ENCODE peak calls at places on chromosomes 16 and 17, in four cellular contexts. S is Calu3, Y is right lobe of liver, L is glutamatergic neuron. W is an unnamed sample.

GRCh38 chr16:3087243-3087791 is 11.8 kb downstream of the ZSCAN10 start:
- DNase-seq in L (no peak), S (no peak), Y (peak), W (peak)

GRCh38 chr16:48435319-48435682 is 50.1 kb upstream of the SIAH1 start:
- DNase-seq in L (no peak), Y (no peak), S (no peak), W (no peak)

GRCh38 chr16:48912360-48912759 is 302.4 kb upstream of the N4BP1 start:
- DNase-seq in Y (no peak), S (no peak), L (no peak), W (peak)

GRCh38 chr16:24729967-24730815 is 740 bp downstream of the TNRC6A start:
- DNase-seq in S (peak), L (peak), Y (peak), W (peak)

GRCh38 chr16:4698321-4699029 is 5.1 kb downstream of the NUDT16L1 start:
- DNase-seq in L (no peak), S (no peak), Y (no peak), W (no peak)

GRCh38 chr17:77318021-77318420 is 177.3 kb downstream of the SEC14L1 start:
- DNase-seq in Y (peak), S (no peak), L (peak), W (no peak)

GRCh38 chr17:19346351-19347255 is 15.9 kb downstream of the B9D1 start:
- DNase-seq in L (no peak), Y (peak), S (no peak), W (no peak)

GRCh38 chr16:75938818-75939217 is 212.5 kb upstream of the CPHXL start:
- DNase-seq in Y (no peak), S (no peak), L (no peak), W (no peak)

GRCh38 chr17:40901981-40902862 is 17.2 kb upstream of the KRT20 start:
- DNase-seq in Y (no peak), S (peak), L (no peak), W (no peak)

GRCh38 chr16:50324345-50324744 is 44.4 kb downstream of the BRD7 start:
- DNase-seq in S (no peak), Y (no peak), L (no peak), W (no peak)

GRCh38 chr17:45307290-45308015 is 9.4 kb downstream of the MAP3K14 start:
- DNase-seq in L (no peak), Y (no peak), S (no peak), W (no peak)

GRCh38 chr17:30203471-30203981 is 32.0 kb downstream of the SLC6A4 start:
- DNase-seq in Y (no peak), S (no peak), L (no peak), W (no peak)
- TF ChIP-seq CTCF in Y (no peak), S (no peak), L (no peak), W (no peak)

DNA sequence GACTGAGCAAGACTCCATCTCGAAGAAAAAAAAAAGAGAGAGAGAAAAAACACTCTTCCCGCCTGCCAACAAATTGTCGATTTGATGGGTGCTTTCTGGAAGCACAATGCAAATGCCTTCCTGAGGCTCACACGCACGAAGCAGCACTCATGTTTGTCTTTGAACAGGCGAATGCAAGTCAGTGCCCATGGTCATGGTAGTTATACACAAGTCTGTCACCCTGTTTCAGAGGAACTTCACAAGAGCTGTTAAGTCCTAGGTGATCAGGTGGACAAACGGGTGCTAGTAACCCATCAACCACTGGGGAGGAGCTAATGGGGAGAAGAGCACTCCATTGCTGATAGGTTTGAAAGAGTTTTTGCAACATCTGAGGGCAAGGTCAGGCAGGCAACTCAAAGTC is 6.5 kb upstream of the DNAI2 start:
- DNase-seq in S (no peak), L (no peak), Y (no peak), W (no peak)
- TF ChIP-seq CTCF in S (no peak), L (no peak), Y (no peak), W (no peak)

DNA sequence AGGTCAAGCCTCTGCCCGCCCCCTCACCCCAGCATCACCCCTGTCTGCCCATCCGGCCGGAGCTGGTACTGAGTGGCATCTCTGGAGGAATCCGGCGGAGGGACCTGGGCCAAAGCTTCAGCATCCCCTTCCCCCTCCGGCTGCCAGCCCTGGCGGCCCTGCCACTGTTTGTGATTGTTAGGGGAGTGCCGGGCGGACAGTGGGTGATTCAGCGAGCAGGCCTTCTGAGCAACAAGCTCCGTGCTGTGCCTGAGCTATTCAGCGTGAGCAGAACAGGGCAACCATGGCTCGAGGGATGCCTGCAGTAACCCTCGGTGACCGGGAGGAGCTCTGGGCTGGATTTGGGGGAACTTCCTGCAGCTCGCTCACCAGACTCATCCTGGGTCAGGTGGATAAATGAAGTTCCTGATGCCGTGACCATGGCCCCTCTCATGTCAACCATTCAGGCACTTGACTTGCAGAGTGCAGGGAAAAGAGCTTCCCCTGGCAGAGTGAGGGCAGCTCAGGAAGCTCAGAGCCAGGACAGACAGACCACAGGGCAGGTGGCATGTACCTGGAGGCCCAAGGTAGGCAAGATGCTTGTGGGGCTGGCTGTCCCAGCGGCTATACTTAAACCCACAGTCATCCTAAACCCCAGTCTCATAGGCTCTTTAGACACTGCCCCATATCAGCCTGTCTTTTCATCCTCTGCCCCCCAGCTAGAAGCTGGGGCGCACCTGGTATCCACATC is 24.3 kb upstream of the MLKL start:
- DNase-seq in Y (no peak), S (no peak), L (no peak), W (no peak)
- TF ChIP-seq CTCF in Y (no peak), S (no peak), L (no peak), W (no peak)

GRCh38 chr17:67679225-67679624 is 38.5 kb upstream of the NOL11 start:
- DNase-seq in S (no peak), L (no peak), Y (no peak), W (no peak)
- TF ChIP-seq CTCF in S (no peak), L (no peak), Y (no peak), W (no peak)

GRCh38 chr17:36657763-36658490 is 56.5 kb downstream of the MRM1 start:
- DNase-seq in S (peak), L (peak), Y (no peak), W (peak)
- TF ChIP-seq CTCF in S (peak), L (no peak), Y (no peak), W (no peak)

W was measured in endothelial cell.